ENCODE peak calls at places on chromosomes 7 and 10, in eight cellular contexts. A is HT1080, P is iPS DF 6.9, K is T-helper 1 cell, V is fibroblast of gingiva, I is NCI-H510A treated with DMSO at 0.1 percent for 48 hours, F is HTR-8/SVneo, S is Calu3. T is an unnamed sample.

GRCh38 chr10:48253970-48254657 is 20.4 kb downstream of the FRMPD2 start:
- DNase-seq in F (peak), A (peak), K (no peak), S (no peak), P (no peak), I (no peak), V (no peak), T (no peak)

GRCh38 chr7:24871765-24872164 is 108.2 kb downstream of the OSBPL3 start:
- DNase-seq in I (no peak), V (no peak), F (no peak), K (no peak), P (no peak), S (no peak), A (no peak), T (no peak)

GRCh38 chr10:78211476-78212110 is 177.9 kb downstream of the RPS24 start:
- DNase-seq in P (no peak), I (peak), K (no peak), A (peak), F (peak), S (peak), V (peak), T (no peak)

GRCh38 chr7:82275342-82275741 is 168.2 kb downstream of the CACNA2D1 start:
- DNase-seq in I (no peak), V (no peak), P (no peak), S (no peak), F (no peak), A (no peak), K (no peak), T (no peak)

GRCh38 chr10:3740157-3740871 is 44.7 kb downstream of the KLF6 start:
- DNase-seq in A (peak), I (peak), K (no peak), F (no peak), S (no peak), V (peak), P (no peak), T (no peak)

GRCh38 chr7:4845740-4846142 is 16.1 kb downstream of the PAPOLB start:
- DNase-seq in A (no peak), F (no peak), I (no peak), K (no peak), S (no peak), V (peak), P (no peak), T (no peak)

GRCh38 chr10:103281753-103282152 is 4.8 kb downstream of the INA start:
- DNase-seq in P (peak), A (peak), I (peak), F (no peak), K (no peak), S (no peak), V (no peak), T (no peak)

GRCh38 chr7:151721694-151722093 is 155.2 kb downstream of the PRKAG2 start:
- DNase-seq in S (no peak), P (no peak), V (no peak), A (no peak), K (no peak), I (no peak), F (no peak), T (no peak)

GRCh38 chr7:45718464-45719330 is 144.5 kb downstream of the ADCY1 start:
- DNase-seq in K (no peak), F (no peak), A (no peak), S (no peak), I (no peak), P (no peak), V (no peak), T (no peak)

GRCh38 chr7:11009631-11010030 is 36.0 kb downstream of the PHF14 start:
- DNase-seq in S (no peak), I (no peak), F (no peak), P (no peak), A (no peak), K (no peak), V (no peak), T (no peak)

GRCh38 chr10:86071758-86072157 is 294.8 kb downstream of the GRID1 start:
- DNase-seq in K (no peak), I (no peak), A (no peak), S (no peak), P (no peak), V (no peak), F (no peak), T (no peak)

GRCh38 chr10:78899996-78900714 is 168.6 kb upstream of the ZMIZ1 start:
- DNase-seq in V (peak), P (no peak), F (no peak), K (no peak), A (no peak), S (no peak), I (no peak), T (no peak)

GRCh38 chr7:130920122-130920521 is 186.1 kb upstream of the KLF14 start:
- DNase-seq in K (no peak), P (no peak), S (no peak), I (no peak), F (no peak), A (no peak), V (no peak), T (no peak)

GRCh38 chr10:2351566-2351965 is 614.2 kb upstream of the ADARB2 start:
- DNase-seq in P (no peak), F (no peak), A (no peak), V (no peak), I (no peak), K (no peak), S (no peak), T (no peak)

GRCh38 chr10:118045842-118046490 is 775 bp downstream of the RAB11FIP2 start:
- DNase-seq in P (no peak), K (no peak), S (peak), V (peak), F (peak), A (peak), I (peak), T (peak)

GRCh38 chr10:20971901-20972300 is 74.8 kb upstream of the NEBL start:
- DNase-seq in I (no peak), V (peak), A (no peak), P (no peak), K (no peak), F (no peak), S (no peak), T (no peak)

GRCh38 chr10:79379512-79380124 is 32.3 kb downstream of the PPIF start:
- DNase-seq in K (no peak), F (no peak), I (no peak), P (no peak), V (peak), A (no peak), S (no peak), T (no peak)

GRCh38 chr7:106010331-106010730 is 47.3 kb downstream of the CDHR3 start:
- DNase-seq in P (no peak), V (peak), A (no peak), S (no peak), K (no peak), F (no peak), I (no peak), T (no peak)

GRCh38 chr10:1654811-1655356 is 82.4 kb downstream of the ADARB2 start:
- DNase-seq in I (no peak), F (no peak), V (no peak), P (no peak), A (no peak), S (no peak), K (no peak), T (no peak)

GRCh38 chr10:121596668-121597503 is 1.4 kb downstream of the FGFR2 start:
- DNase-seq in K (no peak), F (no peak), I (peak), S (peak), V (no peak), A (no peak), P (peak), T (no peak)

GRCh38 chr7:142441074-142441403 is 183.2 kb upstream of the PRSS58 start:
- DNase-seq in S (no peak), K (no peak), A (no peak), V (no peak), P (no peak), I (no peak), F (no peak), T (no peak)

GRCh38 chr10:100446130-100446761 is 16.6 kb upstream of the WNT8B start:
- DNase-seq in A (peak), F (no peak), I (no peak), K (no peak), V (no peak), S (no peak), P (no peak), T (no peak)

T was measured in effector CD8-positive, alpha-beta T cell.